ENCODE peak calls at places on chromosomes 2 and 18, in four cellular contexts. V is fibroblast of lung, X is stomach, T is transverse colon. Q is an unnamed sample.
A peak's percentile ranks its signal among the peaks of the same experiment; 100 is the strongest.

GRCh38 chr2:167582619-167583018 is 664.8 kb downstream of the STK39 start:
- DNase-seq in V (peak; percentile 2), X (no peak), T (no peak), Q (no peak)

GRCh38 chr2:230986520-230987136 is 9.3 kb upstream of the SPATA3 start:
- DNase-seq in V (no peak), X (no peak), T (no peak), Q (no peak)

GRCh38 chr2:39563572-39563971 is 102.1 kb upstream of the TMEM178A start:
- DNase-seq in V (no peak), X (no peak), T (no peak), Q (no peak)

GRCh38 chr2:216408426-216409315 is 3.6 kb upstream of the SMARCAL1 start:
- DNase-seq in V (no peak), X (no peak), T (no peak), Q (no peak)

GRCh38 chr2:67159929-67160328 is 237.2 kb upstream of the ETAA1 start:
- DNase-seq in V (peak; percentile 31), X (no peak), T (no peak), Q (no peak)

GRCh38 chr2:204472375-204472774 is 72.9 kb upstream of the PARD3B start:
- DNase-seq in V (peak; percentile 24), X (no peak), T (no peak), Q (no peak)

GRCh38 chr2:70906022-70906421 is 29.7 kb upstream of the ATP6V1B1 start:
- DNase-seq in V (no peak), X (peak; percentile 14), T (no peak), Q (no peak)

GRCh38 chr2:227451655-227451992 is 20.3 kb upstream of the AGFG1 start:
- DNase-seq in V (no peak), X (no peak), T (no peak), Q (no peak)

GRCh38 chr2:56244911-56245530 is 61.2 kb downstream of the CCDC85A start:
- DNase-seq in V (peak; percentile 66), X (no peak), T (no peak), Q (no peak)

GRCh38 chr2:232361646-232362045 is 16.9 kb upstream of the ALPP start:
- DNase-seq in V (no peak), X (no peak), T (no peak), Q (no peak)

GRCh38 chr2:16202643-16203020 is 262.3 kb downstream of the MYCN start:
- DNase-seq in V (no peak), X (no peak), T (no peak), Q (no peak)

GRCh38 chr18:75157359-75157758 is 51.6 kb downstream of the PTGR3 start:
- DNase-seq in V (no peak), X (no peak), T (no peak), Q (no peak)

GRCh38 chr2:4618141-4618540 is 914.8 kb downstream of the DCDC2C start:
- DNase-seq in V (no peak), X (no peak), T (no peak), Q (no peak)

GRCh38 chr2:177572236-177572671 is 179.7 kb downstream of the AGPS start:
- DNase-seq in V (peak; percentile 68), X (no peak), T (no peak), Q (no peak)

GRCh38 chr2:192814376-192814775 is 619.6 kb upstream of the TMEFF2 start:
- DNase-seq in V (no peak), X (no peak), T (no peak), Q (no peak)

GRCh38 chr2:118371500-118371899 is 283.2 kb downstream of the INSIG2 start:
- DNase-seq in V (peak; percentile 59), X (no peak), T (no peak), Q (peak; percentile 28)

GRCh38 chr2:142796161-142796560 is 81.3 kb upstream of the KYNU start:
- DNase-seq in V (no peak), X (no peak), T (no peak), Q (no peak)

GRCh38 chr2:166234112-166234846 is 106.5 kb upstream of the SCN1A start:
- DNase-seq in V (peak; percentile 89), X (no peak), T (no peak), Q (no peak)

GRCh38 chr2:29650634-29651097 is 270.7 kb downstream of the ALK start:
- DNase-seq in V (no peak), X (no peak), T (no peak), Q (no peak)

GRCh38 chr2:240974771-240975572 is 23.4 kb upstream of the SNED1 start:
- DNase-seq in V (no peak), X (no peak), T (no peak), Q (no peak)

GRCh38 chr2:44358498-44358897 is 2.8 kb downstream of the PREPL start:
- DNase-seq in V (peak; percentile 83), X (peak; percentile 72), T (peak; percentile 59), Q (peak; percentile 93)

GRCh38 chr18:47752796-47753645 is 177.4 kb downstream of the SMAD2 start:
- DNase-seq in V (no peak), X (no peak), T (no peak), Q (no peak)

GRCh38 chr2:20931346-20931745 is 108.4 kb upstream of the LDAH start:
- DNase-seq in V (no peak), X (no peak), T (no peak), Q (no peak)

GRCh38 chr2:20935168-20935567 is 108.7 kb downstream of the APOB start:
- DNase-seq in V (no peak), X (peak; percentile 49), T (no peak), Q (no peak)

GRCh38 chr2:20930928-20931327 is 108.0 kb upstream of the LDAH start:
- DNase-seq in V (peak; percentile 80), X (no peak), T (no peak), Q (no peak)

GRCh38 chr2:20934226-20934625 is 109.6 kb downstream of the APOB start:
- DNase-seq in V (no peak), X (no peak), T (no peak), Q (no peak)

GRCh38 chr2:20933692-20934091 is 110.2 kb downstream of the APOB start:
- DNase-seq in V (no peak), X (no peak), T (no peak), Q (no peak)
- H3K4me1 ChIP-seq in V (no peaks in the 10 kb centered on the region), X (peaks cover 28% of the 10 kb centered on the region), T (peaks cover 4% of the 10 kb centered on the region), Q (no peaks in the 10 kb centered on the region)

GRCh38 chr2:228689049-228689448 is 507.6 kb upstream of the SPHKAP start:
- DNase-seq in V (no peak), X (no peak), T (no peak), Q (no peak)
- TF ChIP-seq CTCF in V (peak; percentile 29), X (no peak), T (no peak), Q (no peak)

DNA sequence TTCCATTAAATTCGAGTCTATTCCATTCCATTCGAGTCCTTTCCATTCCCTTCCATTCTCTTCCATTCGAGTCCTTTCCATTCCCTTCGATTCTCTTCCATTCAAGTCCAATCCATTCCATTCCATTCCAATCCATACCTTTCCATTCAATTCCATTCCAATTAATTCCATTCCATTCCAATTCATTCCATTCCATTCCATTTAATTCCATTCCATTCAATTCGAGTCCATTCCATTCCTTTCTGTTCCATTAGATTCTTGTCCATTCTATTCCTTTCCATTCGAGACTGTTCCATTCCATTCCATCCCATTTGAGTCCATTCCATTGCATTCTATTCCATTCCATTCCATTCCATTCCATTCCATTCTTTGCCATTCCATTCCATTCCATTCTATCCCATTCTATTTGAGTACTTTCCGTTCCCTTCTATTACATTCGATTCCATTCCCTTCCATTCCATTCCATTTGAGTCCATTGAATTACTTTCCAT is 1130.0 kb downstream of the RPIA start:
- DNase-seq in V (no peak), X (no peak), T (no peak), Q (no peak)
- H3K9me3 ChIP-seq in V (peaks cover 17% of the 10 kb centered on the region), X (peaks cover 91% of the 10 kb centered on the region), T (peaks cover 28% of the 10 kb centered on the region), Q (peaks cover 5% of the 10 kb centered on the region)

GRCh38 chr2:176188969-176189665 is 649 bp downstream of the HOXD1 start:
- DNase-seq in V (no peak), X (no peak), T (peak; percentile 43), Q (no peak)
- H3K4me1 ChIP-seq in V (no peaks in the 10 kb centered on the region), X (peaks cover 32% of the 10 kb centered on the region), T (no peaks in the 10 kb centered on the region), Q (peaks cover 34% of the 10 kb centered on the region)

Q was measured in body of pancreas.